ENCODE peak calls at places on chromosomes 11 and 22, in six cellular contexts. C is natural killer cell, O is cardiac muscle cell, M is heart right ventricle, W is cardiac fibroblast, G is IMR-90. N is an unnamed sample.
A peak's percentile ranks its signal among the peaks of the same experiment; 100 is the strongest.

GRCh38 chr22:32069579-32070372 is 26.7 kb downstream of the SLC5A1 start:
- DNase-seq in G (no peak), W (no peak), M (no peak), O (no peak), C (no peak), N (no peak)

GRCh38 chr11:17649696-17650600 is 69.4 kb upstream of the MYOD1 start:
- DNase-seq in O (no peak), M (no peak), C (no peak), G (no peak), W (no peak), N (no peak)

GRCh38 chr22:37983860-37984791 is at the start of gene SOX10:
- DNase-seq in W (no peak), C (no peak), O (no peak), M (no peak), G (no peak), N (no peak)

GRCh38 chr11:1834132-1834610 is 619 bp upstream of the SYT8 start:
- DNase-seq in O (no peak), C (no peak), G (no peak), M (no peak), W (no peak), N (no peak)

GRCh38 chr22:46006379-46007002 is 29.5 kb upstream of the WNT7B start:
- DNase-seq in W (peak; percentile 94), M (peak; percentile 96), C (peak; percentile 88), G (peak; percentile 80), O (peak; percentile 88), N (peak; percentile 88)

GRCh38 chr11:59756496-59756840 is 1.3 kb downstream of the STX3 start:
- DNase-seq in O (no peak), G (no peak), M (no peak), C (no peak), W (peak; percentile 53), N (no peak)

GRCh38 chr11:107331728-107332127 is 125.9 kb downstream of the CWF19L2 start:
- DNase-seq in M (no peak), O (no peak), C (no peak), W (no peak), G (no peak), N (no peak)

GRCh38 chr11:79441159-79441875 is 487 bp upstream of the TENM4 start:
- DNase-seq in O (no peak), M (peak; percentile 5), C (no peak), G (peak; percentile 58), W (peak; percentile 7), N (no peak)

GRCh38 chr22:46634011-46634699 is 14.0 kb downstream of the GRAMD4 start:
- DNase-seq in G (no peak), M (no peak), O (no peak), W (no peak), C (no peak), N (no peak)

GRCh38 chr22:50298937-50299656 is 8.3 kb downstream of the PLXNB2 start:
- DNase-seq in G (peak; percentile 11), O (no peak), M (peak; percentile 34), C (no peak), W (no peak), N (no peak)

GRCh38 chr11:122440783-122441701 is 214.5 kb upstream of the UBASH3B start:
- DNase-seq in C (no peak), W (no peak), O (peak; percentile 27), M (peak; percentile 55), G (no peak), N (no peak)

GRCh38 chr11:78334109-78334508 is 83.5 kb downstream of the GAB2 start:
- DNase-seq in W (no peak), M (no peak), G (no peak), O (no peak), C (no peak), N (no peak)

GRCh38 chr11:126072141-126072741 is 9.6 kb upstream of the CDON start:
- DNase-seq in C (no peak), W (no peak), G (no peak), O (no peak), M (no peak), N (no peak)

GRCh38 chr22:37735054-37735453 is 38.2 kb downstream of the TRIOBP start:
- DNase-seq in M (no peak), C (no peak), O (peak; percentile 75), G (no peak), W (peak; percentile 42), N (no peak)

GRCh38 chr11:113668255-113668654 is 37.9 kb downstream of the TMPRSS5 start:
- DNase-seq in C (no peak), G (no peak), M (no peak), O (no peak), W (peak; percentile 59), N (no peak)

GRCh38 chr11:77152846-77153245 is 24.8 kb downstream of the MYO7A start:
- DNase-seq in G (peak; percentile 18), O (no peak), W (no peak), M (no peak), C (no peak), N (no peak)

GRCh38 chr11:34242037-34242625 is 115.7 kb downstream of the ABTB2 start:
- DNase-seq in O (no peak), G (peak; percentile 42), W (peak; percentile 23), C (no peak), M (no peak), N (no peak)

GRCh38 chr11:70158201-70158600 is 44.9 kb upstream of the FADD start:
- DNase-seq in W (peak; percentile 9), C (no peak), O (peak; percentile 73), M (no peak), G (peak; percentile 19), N (no peak)

GRCh38 chr11:2995091-2995561 is 3.0 kb upstream of the NAP1L4 start:
- DNase-seq in M (no peak), G (no peak), O (no peak), C (no peak), W (no peak), N (no peak)

GRCh38 chr11:127080735-127081134 is 80.2 kb upstream of the KIRREL3 start:
- DNase-seq in G (no peak), O (no peak), W (no peak), C (no peak), M (no peak), N (no peak)

GRCh38 chr11:294795-295194 is 4.5 kb downstream of the IFITM5 start:
- DNase-seq in C (no peak), M (no peak), G (no peak), W (no peak), O (no peak), N (no peak)

GRCh38 chr22:25352294-25352680 is 132.8 kb downstream of the CRYBB2 start:
- DNase-seq in G (no peak), C (no peak), O (no peak), W (no peak), M (no peak), N (no peak)

GRCh38 chr11:131430466-131431176 is 60.2 kb downstream of the NTM start:
- DNase-seq in W (no peak), G (no peak), C (no peak), M (no peak), O (peak; percentile 57), N (no peak)

GRCh38 chr11:117188620-117189081 is 10.1 kb downstream of the SIDT2 start:
- DNase-seq in M (no peak), C (no peak), W (no peak), G (no peak), O (no peak), N (no peak)

GRCh38 chr22:42294034-42294985 is 23.9 kb upstream of the TCF20 start:
- DNase-seq in W (peak; percentile 55), G (peak; percentile 41), O (peak; percentile 87), C (no peak), M (peak; percentile 65), N (no peak)

GRCh38 chr22:42298746-42299145 is 28.3 kb upstream of the TCF20 start:
- DNase-seq in M (no peak), C (no peak), G (no peak), O (no peak), W (no peak), N (no peak)

GRCh38 chr22:42296883-42297282 is 26.4 kb upstream of the TCF20 start:
- DNase-seq in C (no peak), O (no peak), G (no peak), W (no peak), M (no peak), N (no peak)

GRCh38 chr22:42297778-42298177 is 27.3 kb upstream of the TCF20 start:
- DNase-seq in W (no peak), M (no peak), O (no peak), C (no peak), G (no peak), N (no peak)

GRCh38 chr22:42296381-42296853 is 26.0 kb upstream of the TCF20 start:
- DNase-seq in G (no peak), C (no peak), W (no peak), O (no peak), M (peak; percentile 38), N (no peak)
- TF ChIP-seq CTCF in G (no peak), C (no peak), W (no peak), O (no peak), M (no peak), N (peak; percentile 57)

GRCh38 chr22:41535244-41535643 is 9.0 kb downstream of the POLR3H start:
- DNase-seq in G (no peak), M (no peak), C (no peak), W (peak; percentile 21), O (peak; percentile 36), N (no peak)
- TF ChIP-seq CTCF in G (peak; percentile 25), M (peak; percentile 10), C (no peak), W (peak; percentile 16), O (no peak), N (peak; percentile 20)

DNA sequence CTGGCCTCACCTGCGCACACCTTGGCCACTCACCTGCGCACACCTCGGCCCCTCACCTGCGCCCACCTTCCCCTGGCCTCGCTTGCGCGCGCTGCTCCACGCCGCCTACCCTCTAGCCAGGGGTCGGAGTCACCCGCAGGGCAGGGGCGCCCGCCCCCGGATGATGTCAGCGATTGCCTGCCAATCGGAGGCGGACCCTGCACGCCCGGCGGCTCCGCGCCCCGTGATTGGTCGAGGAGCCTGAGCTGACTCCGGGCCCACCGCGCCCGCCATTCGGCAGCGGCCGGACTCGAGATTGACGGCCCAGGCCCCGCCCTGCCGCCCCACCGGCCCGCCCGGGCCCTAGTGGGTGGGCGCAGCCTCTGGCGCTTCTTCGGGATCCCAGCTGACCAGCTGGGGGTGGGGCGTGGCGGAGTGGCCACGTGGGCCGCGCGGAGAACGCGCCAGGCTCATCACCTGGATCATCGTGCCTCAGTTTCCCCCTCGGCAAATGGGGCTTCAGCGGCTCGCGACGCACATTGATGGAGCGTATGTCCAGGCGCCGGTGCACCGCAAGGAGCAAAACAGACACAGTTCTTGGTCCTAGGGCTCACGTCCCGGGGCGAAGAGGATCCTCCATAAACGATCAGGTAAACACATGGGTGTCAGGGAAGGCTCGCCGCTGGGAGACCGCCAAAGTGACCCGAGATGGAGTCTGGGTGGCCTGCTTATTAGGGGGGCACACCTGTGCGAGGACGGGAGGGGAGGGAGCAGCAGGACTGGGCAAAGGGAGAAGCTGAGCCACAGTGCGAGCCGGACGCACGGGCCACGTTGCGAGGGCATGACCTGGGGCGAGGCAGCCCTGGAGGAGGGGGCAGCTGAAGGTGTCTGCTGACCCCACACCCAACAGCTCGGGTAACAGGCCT is at the start of gene DHCR7:
- DNase-seq in W (peak; percentile 94), G (peak; percentile 93), M (peak; percentile 94), O (peak; percentile 98), C (peak; percentile 96), N (peak; percentile 97)
- TF ChIP-seq CTCF in W (no peak), G (no peak), M (peak; percentile 11), O (no peak), C (no peak), N (no peak)

DNA sequence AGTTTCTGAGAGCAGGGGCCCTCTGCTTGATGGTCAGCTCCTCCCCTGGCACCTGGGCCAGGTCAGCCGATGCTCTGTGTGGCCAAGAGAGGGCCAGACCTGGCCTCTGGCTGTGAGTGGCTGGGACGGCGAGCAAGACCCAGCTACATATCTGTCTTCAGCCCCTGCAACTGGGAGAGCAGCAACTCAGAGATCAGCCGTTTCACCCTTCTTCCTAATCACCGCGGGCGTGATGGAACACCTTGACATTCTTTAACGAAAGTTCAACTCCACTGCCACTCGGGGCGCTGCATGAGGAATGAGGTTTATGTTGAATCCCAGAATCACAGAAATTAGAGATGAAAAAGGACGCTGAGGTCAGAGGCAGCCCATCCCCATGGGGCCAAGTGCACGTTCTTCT is 195.9 kb downstream of the TRIM29 start:
- DNase-seq in G (no peak), C (no peak), M (no peak), W (no peak), O (no peak), N (no peak)
- TF ChIP-seq CTCF in G (no peak), C (no peak), M (no peak), W (no peak), O (no peak), N (no peak)